ENCODE peak calls at places on chromosomes 12 and 14, in nine cellular contexts. Q, X, P, M, F, O, T, K and S are unnamed samples.

GRCh38 chr12:116087962-116088361 is 189.5 kb downstream of the MED13L start:
- DNase-seq in Q (no peak), X (no peak), P (no peak), M (no peak), F (no peak), O (no peak), T (no peak), K (no peak), S (no peak)

GRCh38 chr12:117192057-117192456 is 1.8 kb upstream of the FBXO21 start:
- DNase-seq in Q (no peak), X (peak; percentile 58), P (no peak), M (no peak), F (no peak), O (no peak), T (no peak), K (no peak), S (no peak)

GRCh38 chr14:65791551-65791981 is 379.0 kb downstream of the FUT8 start:
- DNase-seq in Q (no peak), X (peak; percentile 71), P (no peak), M (peak; percentile 63), F (no peak), O (no peak), T (no peak), K (no peak), S (peak; percentile 31)

GRCh38 chr14:65639216-65639615 is 226.7 kb downstream of the FUT8 start:
- DNase-seq in Q (no peak), X (peak; percentile 8), P (no peak), M (no peak), F (no peak), O (no peak), T (no peak), K (no peak), S (no peak)

GRCh38 chr14:72699852-72700257 is 194.0 kb downstream of the DPF3 start:
- DNase-seq in Q (peak; percentile 80), X (peak; percentile 87), P (no peak), M (no peak), F (no peak), O (no peak), T (no peak), K (peak; percentile 41), S (no peak)

GRCh38 chr12:41795066-41795465 is 349.6 kb downstream of the GXYLT1 start:
- DNase-seq in Q (no peak), X (peak; percentile 0), P (no peak), M (no peak), F (no peak), O (no peak), T (no peak), K (no peak), S (no peak)

GRCh38 chr12:109802828-109803227 is 30.4 kb downstream of the TRPV4 start:
- DNase-seq in Q (no peak), X (no peak), P (no peak), M (no peak), F (no peak), O (no peak), T (no peak), K (no peak), S (no peak)

GRCh38 chr12:70497508-70497907 is 131.4 kb downstream of the KCNMB4 start:
- DNase-seq in Q (no peak), X (no peak), P (no peak), M (no peak), F (no peak), O (no peak), T (no peak), K (no peak), S (no peak)

GRCh38 chr14:95979339-95980042 is 59.7 kb upstream of the C14orf132 start:
- DNase-seq in Q (no peak), X (peak; percentile 1), P (no peak), M (no peak), F (no peak), O (no peak), T (no peak), K (no peak), S (no peak)

GRCh38 chr14:61322799-61323290 is 1.5 kb downstream of the PRKCH start:
- DNase-seq in Q (no peak), X (no peak), P (no peak), M (peak; percentile 67), F (no peak), O (peak; percentile 5), T (no peak), K (no peak), S (peak; percentile 65)

GRCh38 chr12:123678981-123679380 is 8.1 kb downstream of the TCTN2 start:
- DNase-seq in Q (no peak), X (no peak), P (no peak), M (no peak), F (no peak), O (no peak), T (no peak), K (no peak), S (no peak)

GRCh38 chr14:47555333-47555732 is 120.1 kb downstream of the MDGA2 start:
- DNase-seq in Q (no peak), X (peak; percentile 24), P (no peak), M (no peak), F (no peak), O (no peak), T (no peak), K (no peak), S (no peak)

GRCh38 chr12:3202734-3203446 is 125.7 kb downstream of the TSPAN9 start:
- DNase-seq in Q (no peak), X (peak; percentile 52), P (peak; percentile 71), M (peak; percentile 55), F (peak; percentile 73), O (peak; percentile 84), T (peak; percentile 73), K (peak; percentile 65), S (peak; percentile 17)

GRCh38 chr12:18690653-18691052 is 47.2 kb downstream of the PLCZ1 start:
- DNase-seq in Q (no peak), X (peak; percentile 40), P (no peak), M (no peak), F (no peak), O (peak; percentile 6), T (no peak), K (no peak), S (no peak)

GRCh38 chr14:104332634-104333270 is 194.4 kb downstream of the KIF26A start:
- DNase-seq in Q (peak; percentile 74), X (no peak), P (no peak), M (no peak), F (no peak), O (no peak), T (no peak), K (no peak), S (no peak)

GRCh38 chr12:95099270-95099790 is 25.9 kb upstream of the NR2C1 start:
- DNase-seq in Q (no peak), X (no peak), P (no peak), M (no peak), F (no peak), O (no peak), T (no peak), K (no peak), S (no peak)

GRCh38 chr12:95107362-95107761 is 33.9 kb upstream of the NR2C1 start:
- DNase-seq in Q (no peak), X (no peak), P (no peak), M (no peak), F (no peak), O (no peak), T (no peak), K (no peak), S (no peak)

GRCh38 chr12:95100264-95101190 is 27.1 kb upstream of the NR2C1 start:
- DNase-seq in Q (no peak), X (no peak), P (no peak), M (no peak), F (no peak), O (no peak), T (no peak), K (no peak), S (no peak)

GRCh38 chr12:95104919-95105452 is 31.6 kb upstream of the NR2C1 start:
- DNase-seq in Q (no peak), X (no peak), P (no peak), M (no peak), F (no peak), O (no peak), T (no peak), K (no peak), S (no peak)

GRCh38 chr12:95102916-95103671 is 29.7 kb upstream of the NR2C1 start:
- DNase-seq in Q (no peak), X (peak; percentile 31), P (no peak), M (no peak), F (no peak), O (peak; percentile 85), T (no peak), K (no peak), S (no peak)
- H3K27ac ChIP-seq in Q (no peak overlapping the region), X (no peak overlapping the region), P (no peak overlapping the region), M (no peak overlapping the region), F (peak overlapping the region; percentile 32), O (peak overlapping the region; percentile 63), T (no peak overlapping the region), K (peak overlapping the region; percentile 56), S (no peak overlapping the region)

GRCh38 chr12:120257041-120257821 is 8.3 kb downstream of the PXN start:
- DNase-seq in Q (peak; percentile 71), X (peak; percentile 97), P (peak; percentile 78), M (no peak), F (no peak), O (no peak), T (peak; percentile 53), K (peak; percentile 57), S (no peak)
- H3K4me1 ChIP-seq in Q (peaks cover 4% of the 10 kb centered on the region), X (peaks cover 4% of the 10 kb centered on the region), P (peaks cover 100% of the 10 kb centered on the region), M (peaks cover 93% of the 10 kb centered on the region), F (peaks cover 98% of the 10 kb centered on the region), O (peaks cover 57% of the 10 kb centered on the region), T (no peaks in the 10 kb centered on the region), K (peaks cover 78% of the 10 kb centered on the region), S (peaks cover 100% of the 10 kb centered on the region)

DNA sequence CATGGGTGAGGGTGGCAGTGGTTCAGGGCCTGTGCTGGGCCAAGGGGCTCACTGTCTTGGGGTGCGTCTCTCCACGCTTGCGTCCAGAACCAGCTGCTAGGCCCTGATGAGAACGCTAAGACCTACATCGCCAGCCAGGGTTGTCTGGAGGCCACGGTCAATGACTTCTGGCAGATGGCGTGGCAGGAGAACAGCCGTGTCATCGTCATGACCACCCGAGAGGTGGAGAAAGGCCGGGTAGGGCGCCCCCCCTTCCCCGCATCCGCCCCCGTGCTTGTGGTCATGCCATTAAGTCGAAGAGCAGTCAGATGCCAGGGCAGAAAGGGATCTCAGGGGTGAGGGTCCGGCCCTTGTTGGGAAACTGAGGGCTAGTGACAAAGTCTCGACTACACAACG is 5.2 kb downstream of the PTPN6 start:
- DNase-seq in Q (peak; percentile 41), X (no peak), P (no peak), M (peak; percentile 72), F (no peak), O (no peak), T (no peak), K (no peak), S (no peak)
- H3K27ac ChIP-seq in Q (no peak overlapping the region), X (no peak overlapping the region), P (no peak overlapping the region), M (peak overlapping the region; percentile 54), F (no peak overlapping the region), O (no peak overlapping the region), T (no peak overlapping the region), K (no peak overlapping the region), S (peak overlapping the region; percentile 96)

DNA sequence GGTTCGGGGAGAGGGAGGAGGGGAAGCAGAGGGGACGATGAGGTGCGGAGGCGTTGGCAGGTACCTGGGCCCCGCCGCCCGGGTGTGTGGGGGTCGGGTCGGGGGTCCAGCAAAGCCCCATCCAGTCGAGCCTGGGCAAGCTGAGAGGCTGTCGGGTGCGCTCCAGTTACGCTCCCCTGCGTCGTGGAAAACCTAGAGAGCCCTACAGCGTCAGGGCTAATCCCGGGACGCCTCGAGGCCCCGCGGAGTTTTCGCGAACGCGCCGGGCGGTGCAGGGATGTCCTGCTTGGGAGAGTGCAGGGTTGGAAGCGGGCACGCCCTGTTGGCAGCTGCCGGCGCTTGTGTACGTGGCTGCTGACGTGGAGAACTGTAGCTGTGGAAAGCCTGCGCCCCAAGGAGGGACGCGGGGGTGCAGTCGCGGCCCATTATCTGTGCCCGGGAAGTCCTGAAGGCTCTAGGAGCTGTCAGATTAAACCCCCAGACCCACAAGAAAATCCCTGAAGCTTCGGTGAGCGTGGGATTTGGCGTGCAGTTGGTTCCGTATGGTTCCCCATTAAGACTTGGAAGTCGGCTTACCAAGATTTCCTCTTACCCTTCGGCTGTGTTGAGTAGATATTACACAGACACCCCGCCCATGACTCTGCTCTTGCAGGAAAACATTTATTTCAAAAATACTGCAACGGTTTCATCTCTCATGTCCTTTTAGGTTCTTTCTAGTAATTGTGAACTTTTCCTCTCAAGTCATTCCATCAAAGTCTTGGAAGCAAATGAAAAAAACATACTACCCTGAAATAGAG is 11.3 kb upstream of the SLC38A2 start:
- DNase-seq in Q (peak; percentile 96), X (peak; percentile 98), P (peak; percentile 94), M (peak; percentile 84), F (peak; percentile 97), O (no peak), T (peak; percentile 94), K (peak; percentile 95), S (peak; percentile 76)
- H3K4me1 ChIP-seq in Q (peaks cover 4% of the 10 kb centered on the region), X (peaks cover 36% of the 10 kb centered on the region), P (peaks cover 58% of the 10 kb centered on the region), M (peaks cover 26% of the 10 kb centered on the region), F (peaks cover 54% of the 10 kb centered on the region), O (peaks cover 49% of the 10 kb centered on the region), T (peaks cover 20% of the 10 kb centered on the region), K (peaks cover 48% of the 10 kb centered on the region), S (peaks cover 25% of the 10 kb centered on the region)